ENCODE peak calls at places on chromosomes 7 and 10, in nine cellular contexts. One of them, this sample, is unnamed.

GRCh38 chr10:119301397-119301796 is 94.0 kb downstream of the GRK5 start:
- DNase-seq in RWPE2: no peak
- DNase-seq in GM06990: no peak
- DNase-seq in GM23248: no peak
- DNase-seq in aorta: peak
- DNase-seq in lower leg skin: no peak
- DNase-seq in fibroblast of mammary gland: no peak
- DNase-seq in small intestine: no peak
- DNase-seq in CD8-positive, alpha-beta T cell: peak
- DNase-seq in this sample: no peak

GRCh38 chr10:97081621-97082235 is 104.0 kb downstream of the SLIT1 start:
- DNase-seq in RWPE2: no peak
- DNase-seq in GM06990: peak
- DNase-seq in GM23248: peak
- DNase-seq in aorta: peak
- DNase-seq in lower leg skin: no peak
- DNase-seq in fibroblast of mammary gland: peak
- DNase-seq in small intestine: peak
- DNase-seq in CD8-positive, alpha-beta T cell: peak
- DNase-seq in this sample: peak

GRCh38 chr7:69190738-69191137 is 407.5 kb upstream of the AUTS2 start:
- DNase-seq in RWPE2: no peak
- DNase-seq in GM06990: no peak
- DNase-seq in GM23248: no peak
- DNase-seq in aorta: no peak
- DNase-seq in lower leg skin: no peak
- DNase-seq in fibroblast of mammary gland: no peak
- DNase-seq in small intestine: no peak
- DNase-seq in CD8-positive, alpha-beta T cell: no peak
- DNase-seq in this sample: no peak

GRCh38 chr10:51010977-51011376 is 63.3 kb upstream of the PRKG1 start:
- DNase-seq in RWPE2: no peak
- DNase-seq in GM06990: no peak
- DNase-seq in GM23248: peak
- DNase-seq in aorta: no peak
- DNase-seq in lower leg skin: no peak
- DNase-seq in fibroblast of mammary gland: peak
- DNase-seq in small intestine: peak
- DNase-seq in CD8-positive, alpha-beta T cell: peak
- DNase-seq in this sample: no peak

GRCh38 chr7:65269150-65269856 is 104.4 kb upstream of the ZNF92 start:
- DNase-seq in RWPE2: no peak
- DNase-seq in GM06990: peak
- DNase-seq in GM23248: peak
- DNase-seq in aorta: peak
- DNase-seq in lower leg skin: no peak
- DNase-seq in fibroblast of mammary gland: peak
- DNase-seq in small intestine: no peak
- DNase-seq in CD8-positive, alpha-beta T cell: no peak
- DNase-seq in this sample: no peak

GRCh38 chr7:111532625-111533024 is 29.7 kb downstream of the IMMP2L start:
- DNase-seq in RWPE2: no peak
- DNase-seq in GM06990: no peak
- DNase-seq in GM23248: no peak
- DNase-seq in aorta: no peak
- DNase-seq in lower leg skin: no peak
- DNase-seq in fibroblast of mammary gland: peak
- DNase-seq in small intestine: no peak
- DNase-seq in CD8-positive, alpha-beta T cell: no peak
- DNase-seq in this sample: no peak

GRCh38 chr7:135859548-135859947 is 110.9 kb upstream of the FAM180A start:
- DNase-seq in RWPE2: no peak
- DNase-seq in GM06990: no peak
- DNase-seq in GM23248: peak
- DNase-seq in aorta: no peak
- DNase-seq in lower leg skin: no peak
- DNase-seq in fibroblast of mammary gland: peak
- DNase-seq in small intestine: no peak
- DNase-seq in CD8-positive, alpha-beta T cell: no peak
- DNase-seq in this sample: no peak

GRCh38 chr10:124323145-124323725 is 95.5 kb downstream of the OAT start:
- DNase-seq in RWPE2: no peak
- DNase-seq in GM06990: no peak
- DNase-seq in GM23248: peak
- DNase-seq in aorta: no peak
- DNase-seq in lower leg skin: no peak
- DNase-seq in fibroblast of mammary gland: peak
- DNase-seq in small intestine: no peak
- DNase-seq in CD8-positive, alpha-beta T cell: no peak
- DNase-seq in this sample: no peak

GRCh38 chr10:117860135-117860534 is 186.6 kb downstream of the RAB11FIP2 start:
- DNase-seq in RWPE2: no peak
- DNase-seq in GM06990: no peak
- DNase-seq in GM23248: peak
- DNase-seq in aorta: no peak
- DNase-seq in lower leg skin: peak
- DNase-seq in fibroblast of mammary gland: no peak
- DNase-seq in small intestine: no peak
- DNase-seq in CD8-positive, alpha-beta T cell: no peak
- DNase-seq in this sample: no peak

GRCh38 chr7:80665526-80665925 is 27.1 kb downstream of the CD36 start:
- DNase-seq in RWPE2: no peak
- DNase-seq in GM06990: no peak
- DNase-seq in GM23248: no peak
- DNase-seq in aorta: no peak
- DNase-seq in lower leg skin: no peak
- DNase-seq in fibroblast of mammary gland: no peak
- DNase-seq in small intestine: no peak
- DNase-seq in CD8-positive, alpha-beta T cell: no peak
- DNase-seq in this sample: no peak

GRCh38 chr10:84424731-84425165 is 96.4 kb downstream of the CCSER2 start:
- DNase-seq in RWPE2: no peak
- DNase-seq in GM06990: no peak
- DNase-seq in GM23248: peak
- DNase-seq in aorta: peak
- DNase-seq in lower leg skin: peak
- DNase-seq in fibroblast of mammary gland: peak
- DNase-seq in small intestine: peak
- DNase-seq in CD8-positive, alpha-beta T cell: peak
- DNase-seq in this sample: no peak

GRCh38 chr10:35794703-35795102 is 152.6 kb upstream of the FZD8 start:
- DNase-seq in RWPE2: no peak
- DNase-seq in GM06990: no peak
- DNase-seq in GM23248: no peak
- DNase-seq in aorta: peak
- DNase-seq in lower leg skin: no peak
- DNase-seq in fibroblast of mammary gland: no peak
- DNase-seq in small intestine: no peak
- DNase-seq in CD8-positive, alpha-beta T cell: no peak
- DNase-seq in this sample: no peak

GRCh38 chr7:129225931-129226572 is 1.2 kb downstream of the AHCYL2 start:
- DNase-seq in RWPE2: no peak
- DNase-seq in GM06990: no peak
- DNase-seq in GM23248: no peak
- DNase-seq in aorta: no peak
- DNase-seq in lower leg skin: no peak
- DNase-seq in fibroblast of mammary gland: peak
- DNase-seq in small intestine: no peak
- DNase-seq in CD8-positive, alpha-beta T cell: no peak
- DNase-seq in this sample: no peak

DNA sequence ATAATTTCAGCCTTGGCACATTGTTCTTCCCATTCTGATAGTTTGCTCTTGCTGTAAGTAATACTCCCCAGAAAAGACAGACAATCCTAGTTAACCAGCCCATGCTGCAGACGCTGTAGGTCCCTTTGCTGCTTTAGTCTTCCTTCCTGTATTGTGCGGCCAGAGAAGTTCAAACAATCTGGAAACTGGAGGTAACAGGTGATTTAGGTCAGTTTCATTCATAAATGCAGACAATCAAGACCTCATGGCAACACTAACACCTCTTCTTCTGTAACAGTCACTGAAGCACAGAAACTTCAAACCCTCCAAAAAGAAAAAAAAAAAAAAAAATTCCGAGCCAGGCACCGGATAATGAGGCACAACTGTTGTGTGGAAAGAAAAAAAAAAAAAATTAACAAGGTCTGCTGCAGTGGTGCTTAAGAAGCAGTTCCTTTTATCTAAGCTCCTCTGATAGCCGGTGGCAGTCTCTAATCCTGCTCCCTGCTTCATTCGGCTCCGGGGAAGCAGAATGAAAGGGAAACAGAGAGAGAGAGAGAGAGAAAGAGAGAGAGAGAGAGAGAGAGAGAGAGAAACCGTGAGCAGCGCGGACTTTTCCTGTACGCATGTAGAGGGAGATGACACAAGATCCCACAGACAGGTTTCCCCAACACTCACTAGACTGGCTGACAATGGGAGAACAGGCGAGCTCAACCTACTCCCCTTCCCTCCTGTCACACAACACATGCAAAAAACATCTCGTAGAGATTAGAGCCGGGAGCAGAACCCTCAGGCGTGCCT is at the start of gene SEMA3A:
- DNase-seq in RWPE2: peak
- DNase-seq in GM06990: no peak
- DNase-seq in GM23248: peak
- DNase-seq in aorta: peak
- DNase-seq in lower leg skin: peak
- DNase-seq in fibroblast of mammary gland: peak
- DNase-seq in small intestine: peak
- DNase-seq in CD8-positive, alpha-beta T cell: peak
- DNase-seq in this sample: no peak
- H3K4me3 ChIP-seq in RWPE2: peak
- H3K4me3 ChIP-seq in GM06990: peak
- H3K4me3 ChIP-seq in GM23248: peak
- H3K4me3 ChIP-seq in aorta: peak
- H3K4me3 ChIP-seq in lower leg skin: no peak
- H3K4me3 ChIP-seq in fibroblast of mammary gland: peak
- H3K4me3 ChIP-seq in small intestine: no peak
- H3K4me3 ChIP-seq in CD8-positive, alpha-beta T cell: peak
- H3K4me3 ChIP-seq in this sample: peak

DNA sequence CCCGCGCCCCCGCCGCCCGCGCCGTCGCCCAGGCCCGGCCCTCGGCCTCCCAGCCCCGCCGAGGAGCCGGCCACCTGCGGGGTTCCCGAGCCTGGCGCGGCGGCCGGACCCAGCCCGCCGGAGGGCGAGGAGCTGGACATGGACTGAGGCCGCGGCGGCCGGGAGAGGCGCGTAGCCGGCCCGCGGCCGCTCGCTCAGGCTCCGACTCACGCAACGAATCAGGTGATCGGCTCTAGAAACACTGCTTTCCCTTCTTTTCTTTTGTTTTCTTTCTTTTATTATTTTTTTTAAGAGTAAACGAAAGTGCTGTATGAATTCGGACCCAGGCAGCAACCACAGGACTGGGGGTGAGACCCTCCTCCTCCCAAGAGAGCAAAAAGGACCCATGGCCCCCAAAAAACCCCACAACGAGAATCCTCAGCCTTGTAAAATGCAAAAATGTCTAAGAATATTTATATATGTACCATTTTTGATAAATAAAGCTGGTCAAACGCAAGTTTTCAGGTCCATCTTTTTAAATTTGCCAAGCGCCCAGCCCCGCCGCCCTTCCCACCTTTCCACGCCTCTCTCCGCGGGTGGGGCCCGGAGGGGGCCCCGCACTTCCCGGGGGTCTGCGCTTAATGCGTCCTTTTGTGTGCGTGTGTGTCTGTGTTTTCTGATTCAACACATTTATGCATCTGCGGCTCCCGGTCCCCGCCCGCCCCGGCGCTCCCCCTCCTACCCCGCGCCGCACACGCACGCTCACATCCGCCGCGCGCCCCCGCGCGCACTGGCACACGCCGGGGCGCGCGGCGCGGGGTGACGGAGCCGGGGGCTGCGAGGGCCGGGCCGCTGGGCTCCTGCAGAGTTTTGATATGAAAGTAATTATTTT is 4.4 kb downstream of the UNCX start:
- DNase-seq in RWPE2: no peak
- DNase-seq in GM06990: no peak
- DNase-seq in GM23248: no peak
- DNase-seq in aorta: no peak
- DNase-seq in lower leg skin: no peak
- DNase-seq in fibroblast of mammary gland: no peak
- DNase-seq in small intestine: no peak
- DNase-seq in CD8-positive, alpha-beta T cell: no peak
- DNase-seq in this sample: peak
- H3K4me3 ChIP-seq in RWPE2: no peak
- H3K4me3 ChIP-seq in GM06990: no peak
- H3K4me3 ChIP-seq in GM23248: no peak
- H3K4me3 ChIP-seq in aorta: no peak
- H3K4me3 ChIP-seq in lower leg skin: no peak
- H3K4me3 ChIP-seq in fibroblast of mammary gland: no peak
- H3K4me3 ChIP-seq in small intestine: no peak
- H3K4me3 ChIP-seq in CD8-positive, alpha-beta T cell: no peak
- H3K4me3 ChIP-seq in this sample: no peak

GRCh38 chr10:88440541-88440940 is 142.6 kb downstream of the RNLS start:
- DNase-seq in RWPE2: no peak
- DNase-seq in GM06990: no peak
- DNase-seq in GM23248: no peak
- DNase-seq in aorta: no peak
- DNase-seq in lower leg skin: no peak
- DNase-seq in fibroblast of mammary gland: no peak
- DNase-seq in small intestine: no peak
- DNase-seq in CD8-positive, alpha-beta T cell: no peak
- DNase-seq in this sample: no peak
- H3K4me3 ChIP-seq in RWPE2: no peak
- H3K4me3 ChIP-seq in GM06990: no peak
- H3K4me3 ChIP-seq in GM23248: no peak
- H3K4me3 ChIP-seq in aorta: no peak
- H3K4me3 ChIP-seq in lower leg skin: no peak
- H3K4me3 ChIP-seq in fibroblast of mammary gland: no peak
- H3K4me3 ChIP-seq in small intestine: no peak
- H3K4me3 ChIP-seq in CD8-positive, alpha-beta T cell: no peak
- H3K4me3 ChIP-seq in this sample: no peak

GRCh38 chr7:134420509-134421125 is 38.3 kb downstream of the AKR1B1 start:
- DNase-seq in RWPE2: no peak
- DNase-seq in GM06990: no peak
- DNase-seq in GM23248: peak
- DNase-seq in aorta: no peak
- DNase-seq in lower leg skin: no peak
- DNase-seq in fibroblast of mammary gland: peak
- DNase-seq in small intestine: peak
- DNase-seq in CD8-positive, alpha-beta T cell: no peak
- DNase-seq in this sample: no peak
- H3K4me3 ChIP-seq in RWPE2: no peak
- H3K4me3 ChIP-seq in GM06990: no peak
- H3K4me3 ChIP-seq in GM23248: peak
- H3K4me3 ChIP-seq in aorta: no peak
- H3K4me3 ChIP-seq in lower leg skin: no peak
- H3K4me3 ChIP-seq in fibroblast of mammary gland: peak
- H3K4me3 ChIP-seq in small intestine: no peak
- H3K4me3 ChIP-seq in CD8-positive, alpha-beta T cell: no peak
- H3K4me3 ChIP-seq in this sample: no peak

DNA sequence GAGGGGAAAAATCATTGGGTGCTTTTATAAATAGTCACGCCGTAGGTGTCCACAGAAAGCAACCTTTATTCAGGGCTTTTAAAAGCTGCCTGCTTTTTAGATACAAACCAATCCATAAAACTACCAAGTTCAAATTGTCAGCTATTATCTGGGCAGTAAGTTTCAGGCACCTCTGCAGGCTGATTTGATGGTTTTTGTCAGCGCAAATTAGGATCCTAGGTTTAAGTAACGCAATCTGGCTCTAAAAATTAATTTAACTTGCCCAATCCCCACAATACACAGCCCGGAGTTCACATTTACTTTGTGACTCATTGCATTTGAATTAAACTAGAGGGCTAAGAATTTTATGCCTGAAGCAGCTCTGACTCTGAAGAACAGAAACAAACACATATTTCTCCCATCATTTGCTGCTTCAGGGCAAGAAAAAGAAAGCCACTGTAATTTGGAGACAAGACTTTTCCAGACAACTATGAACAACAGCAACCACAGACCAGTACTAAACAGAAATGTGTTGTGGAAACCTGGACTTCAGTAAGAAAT is 43.3 kb downstream of the NRP1 start:
- DNase-seq in RWPE2: no peak
- DNase-seq in GM06990: no peak
- DNase-seq in GM23248: peak
- DNase-seq in aorta: no peak
- DNase-seq in lower leg skin: no peak
- DNase-seq in fibroblast of mammary gland: peak
- DNase-seq in small intestine: no peak
- DNase-seq in CD8-positive, alpha-beta T cell: no peak
- DNase-seq in this sample: no peak
- H3K4me3 ChIP-seq in RWPE2: no peak
- H3K4me3 ChIP-seq in GM06990: no peak
- H3K4me3 ChIP-seq in GM23248: peak
- H3K4me3 ChIP-seq in aorta: no peak
- H3K4me3 ChIP-seq in lower leg skin: no peak
- H3K4me3 ChIP-seq in fibroblast of mammary gland: no peak
- H3K4me3 ChIP-seq in small intestine: no peak
- H3K4me3 ChIP-seq in CD8-positive, alpha-beta T cell: no peak
- H3K4me3 ChIP-seq in this sample: no peak

This sample was measured in left lung.